ENCODE peak calls at places on chromosome 17, in five cellular contexts. G is H9, H is thoracic aorta, N is tibial artery, Y is SK-N-SH. J is an unnamed sample. For H3K4me1, the result is how much of the 10 kb centered on the place peaks cover.

GRCh38 chr17:57215317-57215716 is 41.0 kb upstream of the MSI2 start:
- DNase-seq in G (no peak), H (no peak), N (peak), Y (no peak), J (no peak)

GRCh38 chr17:337866-338265 is 14.7 kb downstream of the RPH3AL start:
- DNase-seq in G (no peak), H (no peak), N (peak), Y (no peak), J (no peak)

GRCh38 chr17:30000001-30000754 is 58.7 kb downstream of the EFCAB5 start:
- DNase-seq in G (no peak), H (no peak), N (no peak), Y (no peak), J (no peak)

GRCh38 chr17:21020622-21021021 is 22.2 kb downstream of the USP22 start:
- DNase-seq in G (no peak), H (no peak), N (peak), Y (no peak), J (no peak)

GRCh38 chr17:1304522-1304921 is 25.1 kb downstream of the TRARG1 start:
- DNase-seq in G (no peak), H (no peak), N (no peak), Y (no peak), J (no peak)

GRCh38 chr17:69733171-69734014 is 318.9 kb downstream of the MAP2K6 start:
- DNase-seq in G (no peak), H (no peak), N (no peak), Y (no peak), J (no peak)

GRCh38 chr17:14739656-14740431 is 439.0 kb downstream of the HS3ST3B1 start:
- DNase-seq in G (no peak), H (no peak), N (no peak), Y (no peak), J (no peak)

GRCh38 chr17:81113158-81113724 is 52.1 kb upstream of the PVALEF start:
- DNase-seq in G (no peak), H (no peak), N (no peak), Y (peak), J (no peak)

GRCh38 chr17:71107136-71107535 is 937.8 kb downstream of the KCNJ2 start:
- DNase-seq in G (no peak), H (no peak), N (no peak), Y (no peak), J (no peak)

GRCh38 chr17:48601184-48601527 is 3.6 kb downstream of the HOXB6 start:
- DNase-seq in G (no peak), H (no peak), N (no peak), Y (no peak), J (no peak)

GRCh38 chr17:61002316-61002736 is 324.7 kb downstream of the BCAS3 start:
- DNase-seq in G (no peak), H (no peak), N (no peak), Y (peak), J (peak)

GRCh38 chr17:70169707-70170597 is 620 bp downstream of the KCNJ2 start:
- DNase-seq in G (no peak), H (no peak), N (no peak), Y (no peak), J (peak)

GRCh38 chr17:21272881-21273839 is 11.4 kb upstream of the MAP2K3 start:
- DNase-seq in G (no peak), H (no peak), N (no peak), Y (no peak), J (no peak)

GRCh38 chr17:64500923-64501765 is 4.3 kb upstream of the POLG2 start:
- DNase-seq in G (no peak), H (no peak), N (no peak), Y (no peak), J (no peak)

GRCh38 chr17:43723697-43724359 is 34.8 kb downstream of the SOST start:
- DNase-seq in G (no peak), H (no peak), N (peak), Y (no peak), J (no peak)

GRCh38 chr17:45104497-45104896 is 27.8 kb downstream of the PLCD3 start:
- DNase-seq in G (no peak), H (no peak), N (no peak), Y (no peak), J (no peak)
- H3K4me1 ChIP-seq in G (under half), H (under half), N (under half), Y (under half), J (under half)

GRCh38 chr17:58968662-58969061 is 138.0 kb downstream of the TRIM37 start:
- DNase-seq in G (no peak), H (no peak), N (no peak), Y (no peak), J (peak)

GRCh38 chr17:58966208-58966607 is 140.5 kb downstream of the TRIM37 start:
- DNase-seq in G (no peak), H (no peak), N (no peak), Y (no peak), J (no peak)

GRCh38 chr17:58969156-58969555 is 137.5 kb downstream of the TRIM37 start:
- DNase-seq in G (no peak), H (no peak), N (no peak), Y (peak), J (peak)

GRCh38 chr17:58970966-58971575 is 135.6 kb downstream of the TRIM37 start:
- DNase-seq in G (no peak), H (no peak), N (no peak), Y (no peak), J (no peak)

DNA sequence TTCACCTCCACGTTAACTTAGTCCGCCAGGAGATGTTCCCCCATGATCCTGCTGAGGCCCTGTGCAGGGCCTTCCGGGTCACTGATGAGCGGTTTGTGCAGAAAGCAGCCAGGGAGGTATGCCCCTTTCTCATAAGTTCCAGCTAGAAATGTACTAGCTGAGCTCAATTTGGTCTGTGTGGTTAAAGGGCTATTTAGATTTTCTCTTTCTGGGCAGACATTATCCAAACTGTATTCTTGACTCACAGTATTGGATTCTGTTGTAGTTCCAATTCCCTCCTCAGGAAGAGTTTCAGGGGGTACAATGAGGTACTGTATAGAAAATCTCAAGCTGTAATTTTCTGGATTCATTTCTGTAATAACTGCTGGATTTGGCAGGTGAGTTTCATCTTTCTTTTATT is 137.1 kb downstream of the TRIM37 start:
- DNase-seq in G (no peak), H (no peak), N (no peak), Y (no peak), J (no peak)
- H3K4me1 ChIP-seq in G (under half), H (under half), N (under half), Y (under half), J (under half)

GRCh38 chr17:50931003-50931878 is 65.1 kb upstream of the TOB1 start:
- DNase-seq in G (peak), H (peak), N (peak), Y (peak), J (peak)
- H3K4me1 ChIP-seq in G (under half), H (under half), N (under half), Y (under half), J (under half)

DNA sequence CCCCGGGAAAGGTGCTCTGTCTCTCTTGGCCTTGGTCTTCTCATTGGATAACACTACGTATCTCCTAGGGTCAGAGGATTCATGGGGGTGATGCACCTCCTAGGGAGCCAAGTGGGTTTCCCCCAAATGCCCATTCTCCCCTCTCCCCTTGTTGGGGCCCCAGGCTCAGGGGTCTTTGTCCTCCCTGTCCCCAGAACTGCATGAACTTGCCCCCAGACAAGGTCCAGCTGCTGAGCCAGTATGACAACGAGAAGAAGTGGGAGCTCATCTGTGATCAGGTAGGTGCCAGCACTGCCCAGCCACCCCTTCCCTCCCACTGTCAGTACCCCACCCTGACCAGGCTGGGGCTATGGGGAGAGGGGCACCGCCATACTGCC is 8.7 kb downstream of the FMNL1 start:
- DNase-seq in G (no peak), H (no peak), N (no peak), Y (no peak), J (no peak)
- H3K4me1 ChIP-seq in G (under half), H (under half), N (under half), Y (under half), J (under half)

DNA sequence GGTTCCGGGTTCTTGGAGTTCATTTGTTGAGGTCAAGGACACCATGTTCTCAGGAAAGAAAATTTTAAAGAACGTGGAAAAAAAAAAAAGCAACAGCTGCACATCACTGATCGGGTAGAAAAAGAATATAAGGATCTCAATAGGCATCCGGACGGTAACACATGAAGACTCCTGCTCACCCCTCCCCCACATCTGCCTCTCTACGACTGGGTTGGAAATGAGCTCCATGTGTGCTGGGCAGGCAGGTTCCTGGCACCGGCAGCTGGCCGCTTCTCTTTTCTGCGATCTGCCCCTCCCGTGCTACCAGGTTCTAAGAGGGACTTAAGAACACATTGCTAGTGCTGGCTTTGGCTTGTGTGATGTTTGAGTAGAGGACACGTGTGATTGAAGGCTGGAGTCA is 115.4 kb downstream of the AATF start:
- DNase-seq in G (no peak), H (no peak), N (no peak), Y (peak), J (no peak)
- H3K4me1 ChIP-seq in G (under half), H (under half), N (under half), Y (under half), J (half or more)

DNA sequence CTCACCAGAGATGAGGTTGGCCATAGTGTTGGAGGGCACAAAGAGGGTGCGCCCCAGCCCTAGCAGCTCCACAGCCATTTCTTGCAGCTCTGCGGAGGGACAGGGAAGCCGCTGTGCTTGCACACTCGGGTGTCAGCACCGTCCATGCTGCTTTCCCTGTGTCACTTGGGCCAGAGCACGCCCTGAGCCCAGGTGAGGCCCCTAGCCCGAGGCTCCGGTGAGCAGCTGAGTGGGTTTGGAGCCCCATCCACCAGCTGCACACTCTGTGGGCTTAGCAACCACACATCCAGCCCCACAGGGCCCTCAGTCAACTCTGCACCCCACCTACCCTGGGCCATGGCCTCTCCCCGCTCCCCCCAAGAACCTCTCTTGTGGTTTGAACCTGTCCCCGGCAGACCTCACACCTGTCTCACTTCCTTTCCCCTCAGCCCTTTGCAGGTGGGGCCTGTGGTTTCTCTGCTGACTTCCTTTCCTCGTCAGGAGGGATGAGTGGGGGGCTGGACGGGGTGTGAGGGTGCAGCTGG is 20.7 kb downstream of the TMEM235 start:
- DNase-seq in G (peak), H (no peak), N (no peak), Y (no peak), J (no peak)
- H3K4me1 ChIP-seq in G (under half), H (under half), N (under half), Y (under half), J (under half)

J was measured in GM23338.